ENCODE peak calls at places on chromosomes 11 and 22, in ten cellular contexts. T is T47D; R is LoVo; P is A549; V is stimulated activated naive CD8-positive, alpha-beta T cell treated with anti-CD3 and anti-CD28 coated beads, Interleukin-15, amount 100 ng/mL, for 72 hours; L is stimulated activated CD4-positive, alpha-beta T cell treated with anti-CD3 and anti-CD28 coated beads, Interleukin-2, amount 100 ng/mL, for 48 hours; W is stimulated activated CD8-positive, alpha-beta memory T cell treated with anti-CD3 and anti-CD28 coated beads, Interleukin-7, amount 100 ng/mL, for 1 hour; K is heart left ventricle; N is iris pigment epithelial cell; S is tibial nerve. A is an unnamed sample.

GRCh38 chr11:117972589-117973445 is 13.4 kb upstream of the IL10RA start:
- DNase-seq in N (no peak), S (no peak), W (no peak), T (peak; percentile 84), R (no peak), K (no peak), P (peak; percentile 14), V (no peak), L (no peak), A (no peak)

GRCh38 chr11:83599066-83599465 is 312.9 kb upstream of the CCDC90B start:
- DNase-seq in L (no peak), P (no peak), V (no peak), W (no peak), R (no peak), T (no peak), S (no peak), N (no peak), K (no peak), A (no peak)

GRCh38 chr22:38214248-38215056 is 12.7 kb downstream of the MAFF start:
- DNase-seq in R (no peak), L (peak; percentile 53), P (no peak), V (peak; percentile 44), N (peak; percentile 77), W (peak; percentile 47), K (peak; percentile 88), S (no peak), T (peak; percentile 92), A (no peak)

GRCh38 chr11:64123102-64123434 is 42.8 kb downstream of the MACROD1 start:
- DNase-seq in R (no peak), V (no peak), W (no peak), P (no peak), S (no peak), K (peak; percentile 77), L (no peak), T (no peak), N (no peak), A (no peak)

GRCh38 chr22:20396639-20397038 is 2.7 kb downstream of the ZNF74 start:
- DNase-seq in W (no peak), R (no peak), N (peak; percentile 32), K (no peak), L (no peak), S (peak; percentile 76), T (no peak), V (no peak), P (no peak), A (no peak)

GRCh38 chr11:114563077-114563476 is 3.4 kb upstream of the NXPE1 start:
- DNase-seq in N (peak; percentile 69), W (no peak), T (no peak), S (no peak), K (no peak), P (peak; percentile 6), L (no peak), R (peak; percentile 63), V (no peak), A (no peak)

GRCh38 chr11:8360086-8360828 is 96.6 kb upstream of the LMO1 start:
- DNase-seq in P (no peak), R (no peak), S (no peak), K (no peak), L (no peak), W (no peak), V (no peak), T (no peak), N (no peak), A (peak; percentile 27)

GRCh38 chr22:29142116-29142515 is 63.6 kb upstream of the EMID1 start:
- DNase-seq in T (no peak), K (no peak), W (no peak), N (no peak), V (no peak), L (no peak), R (no peak), S (no peak), P (no peak), A (no peak)

GRCh38 chr11:76041208-76041607 is 165.1 kb downstream of the WNT11 start:
- DNase-seq in R (no peak), S (no peak), K (no peak), W (no peak), P (peak; percentile 37), V (no peak), L (no peak), N (no peak), T (peak; percentile 6), A (no peak)

GRCh38 chr11:57779275-57779674 is 17.7 kb downstream of the CTNND1 start:
- DNase-seq in K (no peak), R (no peak), L (no peak), V (no peak), N (peak; percentile 64), P (peak; percentile 63), S (peak; percentile 18), W (no peak), T (peak; percentile 94), A (no peak)

GRCh38 chr11:96925862-96926261 is 536.0 kb downstream of the JRKL start:
- DNase-seq in P (no peak), V (no peak), W (no peak), L (no peak), S (no peak), K (no peak), T (no peak), N (no peak), R (no peak), A (no peak)

GRCh38 chr11:45265963-45266692 is 20.0 kb downstream of the SYT13 start:
- DNase-seq in W (no peak), T (no peak), P (no peak), N (no peak), K (no peak), L (no peak), V (no peak), S (no peak), R (no peak), A (no peak)

GRCh38 chr22:41094036-41094435 is 1.6 kb downstream of the EP300 start:
- DNase-seq in T (peak; percentile 16), R (no peak), V (no peak), S (no peak), W (no peak), N (peak; percentile 49), K (no peak), P (peak; percentile 21), L (no peak), A (peak; percentile 38)

GRCh38 chr11:60921259-60921658 is 3.0 kb upstream of the TMEM132A start:
- DNase-seq in R (no peak), K (no peak), N (no peak), L (no peak), T (no peak), P (no peak), V (no peak), W (no peak), S (no peak), A (no peak)

GRCh38 chr11:19935507-19935906 is 222.9 kb downstream of the NAV2 start:
- DNase-seq in S (no peak), V (no peak), W (no peak), L (no peak), N (peak; percentile 82), P (peak; percentile 31), R (peak; percentile 2), T (no peak), K (no peak), A (no peak)

GRCh38 chr11:62413060-62413696 is 5.7 kb upstream of the SCGB1A1 start:
- DNase-seq in R (no peak), S (no peak), K (no peak), P (no peak), N (no peak), V (no peak), L (no peak), W (no peak), T (no peak), A (no peak)

GRCh38 chr11:7572001-7572712 is 58.4 kb downstream of the PPFIBP2 start:
- DNase-seq in K (no peak), W (no peak), P (peak; percentile 84), L (no peak), R (peak; percentile 7), N (peak; percentile 31), T (peak; percentile 85), V (no peak), S (no peak), A (no peak)

GRCh38 chr11:11279956-11280689 is 72.9 kb downstream of the CSNK2A3 start:
- DNase-seq in N (peak; percentile 62), S (no peak), R (no peak), P (no peak), V (no peak), L (no peak), W (no peak), K (no peak), T (no peak), A (no peak)

GRCh38 chr11:89381094-89381493 is 110.1 kb downstream of the NOX4 start:
- DNase-seq in K (no peak), R (no peak), N (peak; percentile 98), W (no peak), V (no peak), P (peak; percentile 7), T (no peak), S (no peak), L (no peak), A (no peak)

GRCh38 chr11:65315866-65316233 is 1.2 kb downstream of the CDC42EP2 start:
- DNase-seq in S (no peak), L (no peak), V (no peak), K (no peak), W (no peak), N (no peak), R (no peak), P (no peak), T (no peak), A (no peak)

GRCh38 chr11:17386331-17387084 is 2.0 kb downstream of the KCNJ11 start:
- DNase-seq in R (peak; percentile 40), L (peak; percentile 43), W (no peak), K (no peak), T (peak; percentile 63), V (peak; percentile 41), P (peak; percentile 69), N (peak; percentile 55), S (no peak), A (peak; percentile 66)

GRCh38 chr11:113550179-113550578 is 75.0 kb upstream of the DRD2 start:
- DNase-seq in S (no peak), N (no peak), T (no peak), R (no peak), V (no peak), P (no peak), W (no peak), K (no peak), L (no peak), A (no peak)

GRCh38 chr11:19511413-19512183 is 201.0 kb upstream of the NAV2 start:
- DNase-seq in K (peak; percentile 72), S (peak; percentile 36), W (no peak), T (no peak), L (no peak), N (no peak), P (no peak), R (no peak), V (no peak), A (no peak)

GRCh38 chr11:118791961-118792578 is 1.1 kb upstream of the DDX6 start:
- DNase-seq in K (no peak), S (peak; percentile 22), P (peak; percentile 10), T (peak; percentile 12), L (peak; percentile 28), N (peak; percentile 32), V (peak; percentile 34), R (no peak), W (no peak), A (peak; percentile 43)

GRCh38 chr11:92707173-92707619 is 262.3 kb upstream of the MTNR1B start:
- DNase-seq in V (no peak), W (no peak), K (no peak), T (peak; percentile 92), P (no peak), R (no peak), L (no peak), S (peak; percentile 16), N (no peak), A (peak; percentile 15)

GRCh38 chr11:106391771-106392412 is 314.4 kb downstream of the AASDHPPT start:
- DNase-seq in P (no peak), R (no peak), N (peak; percentile 76), L (no peak), V (no peak), S (no peak), W (no peak), K (no peak), T (no peak), A (no peak)

GRCh38 chr11:118921929-118922744 is 3.6 kb downstream of the BCL9L start:
- DNase-seq in T (peak; percentile 94), L (no peak), S (no peak), N (peak; percentile 30), R (no peak), K (peak; percentile 91), V (no peak), P (peak; percentile 91), W (no peak), A (peak; percentile 72)

GRCh38 chr22:41447435-41448188 is 1.0 kb upstream of the TOB2 start:
- DNase-seq in K (peak; percentile 86), S (peak; percentile 58), R (peak; percentile 66), T (peak; percentile 62), V (peak; percentile 71), N (peak; percentile 72), P (peak; percentile 60), W (peak; percentile 13), L (peak; percentile 50), A (peak; percentile 74)

A was measured in WERI-Rb-1.